ENCODE peak calls at places on chromosomes 5 and 9, in eight cellular contexts. I is globus pallidus, R is HCT116, V is AML-193, F is HFF-Myc, B is PC-3, Y is spleen, A is astrocyte of the cerebellum. K is an unnamed sample.

GRCh38 chr9:12719431-12719830 is 26.2 kb downstream of the TYRP1 start:
- DNase-seq in A (no peak), V (peak), I (peak), Y (no peak), F (no peak), R (peak), B (peak), K (peak)

GRCh38 chr5:13019729-13020128 is 924.8 kb downstream of the DNAH5 start:
- DNase-seq in B (no peak), I (no peak), V (no peak), R (no peak), Y (no peak), F (no peak), A (no peak), K (no peak)

GRCh38 chr5:88676637-88677481 is 206.1 kb downstream of the MEF2C start:
- DNase-seq in A (no peak), V (no peak), I (peak), R (no peak), Y (no peak), B (no peak), F (no peak), K (no peak)

GRCh38 chr5:84257061-84257460 is 127.6 kb downstream of the EDIL3 start:
- DNase-seq in F (no peak), V (no peak), Y (no peak), A (no peak), B (no peak), R (no peak), I (no peak), K (no peak)

GRCh38 chr9:126844085-126844484 is 16.4 kb upstream of the ZBTB34 start:
- DNase-seq in B (peak), A (peak), F (peak), R (no peak), I (peak), Y (no peak), V (no peak), K (peak)

GRCh38 chr5:123089971-123090640 is 1.1 kb downstream of the PRDM6 start:
- DNase-seq in A (no peak), F (no peak), B (no peak), Y (no peak), I (no peak), R (no peak), V (no peak), K (peak)

GRCh38 chr5:36298546-36298945 is 3.2 kb downstream of the RANBP3L start:
- DNase-seq in B (no peak), I (no peak), V (no peak), Y (no peak), A (no peak), F (no peak), R (no peak), K (no peak)

GRCh38 chr5:96093890-96094381 is 132.3 kb upstream of the ELL2 start:
- DNase-seq in V (no peak), F (no peak), A (no peak), Y (no peak), I (no peak), B (peak), R (peak), K (peak)

GRCh38 chr9:27549196-27549737 is 19.7 kb upstream of the MOB3B start:
- DNase-seq in A (no peak), R (no peak), V (no peak), B (no peak), F (no peak), I (no peak), Y (no peak), K (no peak)

GRCh38 chr9:125440411-125440810 is 178.8 kb downstream of the GAPVD1 start:
- DNase-seq in B (no peak), Y (no peak), V (no peak), R (no peak), A (no peak), I (no peak), F (no peak), K (no peak)

GRCh38 chr5:926416-927171 is 33.9 kb downstream of the TRIP13 start:
- DNase-seq in I (no peak), R (no peak), F (no peak), A (no peak), V (no peak), B (no peak), Y (peak), K (peak)

GRCh38 chr5:142826741-142827492 is 56.7 kb downstream of the ARHGAP26 start:
- DNase-seq in I (no peak), V (peak), Y (no peak), A (no peak), F (peak), R (peak), B (peak), K (peak)

GRCh38 chr5:64505769-64506566 is at the start of gene RGS7BP:
- DNase-seq in R (no peak), B (peak), V (no peak), A (peak), F (no peak), I (peak), Y (peak), K (peak)

GRCh38 chr9:108580021-108580439 is 275.8 kb downstream of the ACTL7B start:
- DNase-seq in V (peak), R (peak), F (no peak), A (no peak), B (peak), Y (no peak), I (peak), K (peak)

GRCh38 chr9:134396825-134397224 is 70.6 kb downstream of the RXRA start:
- DNase-seq in I (no peak), B (no peak), A (no peak), Y (peak), R (no peak), V (no peak), F (no peak), K (no peak)

GRCh38 chr5:132785355-132785754 is 8.3 kb upstream of the SEPTIN8 start:
- DNase-seq in V (no peak), Y (no peak), R (no peak), F (no peak), A (no peak), B (no peak), I (no peak), K (no peak)

GRCh38 chr5:135491552-135492318 is 39.6 kb upstream of the TIFAB start:
- DNase-seq in F (no peak), R (no peak), B (peak), A (no peak), Y (no peak), V (no peak), I (no peak), K (peak)

GRCh38 chr9:119963258-119963797 is 594.1 kb upstream of the BRINP1 start:
- DNase-seq in I (no peak), A (peak), B (no peak), Y (no peak), F (peak), V (no peak), R (peak), K (no peak)

GRCh38 chr5:53425598-53426516 is 54.6 kb upstream of the FST start:
- DNase-seq in A (no peak), B (peak), V (peak), R (peak), F (no peak), Y (no peak), I (peak), K (no peak)

GRCh38 chr5:161030219-161030618 is 178.2 kb upstream of the ATP10B start:
- DNase-seq in R (no peak), A (no peak), F (no peak), I (no peak), B (no peak), Y (no peak), V (no peak), K (no peak)